ENCODE peak calls at places on chromosome 5, in eight cellular contexts. U is activated T-cell treated with anti-CD3 and anti-CD28 coated beads for 1 hour; F is NCI-H1092; Y is ELR; B is 8988T; O is pancreas; P is effector CD4-positive, alpha-beta T cell; C is cardiac fibroblast. K is an unnamed sample.

GRCh38 chr5:93035194-93035593 is 545.8 kb downstream of the NR2F1-AS1 start:
- DNase-seq in U (no peak), F (no peak), Y (no peak), B (no peak), O (no peak), P (no peak), C (no peak), K (no peak)

GRCh38 chr5:36755340-36755739 is 121.2 kb upstream of the NIPBL start:
- DNase-seq in U (no peak), F (no peak), Y (no peak), B (no peak), O (no peak), P (no peak), C (no peak), K (no peak)

GRCh38 chr5:124660229-124661093 is 86.0 kb downstream of the ZNF608 start:
- DNase-seq in U (no peak), F (no peak), Y (peak; percentile 27), B (no peak), O (peak; percentile 56), P (no peak), C (peak; percentile 53), K (no peak)

GRCh38 chr5:55691265-55692105 is 20.6 kb downstream of the SLC38A9 start:
- DNase-seq in U (no peak), F (peak; percentile 3), Y (peak; percentile 71), B (no peak), O (no peak), P (no peak), C (peak; percentile 68), K (no peak)

GRCh38 chr5:173075970-173076369 is 19.8 kb downstream of the CREBRF start:
- DNase-seq in U (no peak), F (no peak), Y (no peak), B (no peak), O (no peak), P (no peak), C (no peak), K (no peak)

GRCh38 chr5:1707467-1707866 is 92.2 kb downstream of the MRPL36 start:
- DNase-seq in U (no peak), F (no peak), Y (no peak), B (no peak), O (no peak), P (no peak), C (no peak), K (no peak)

GRCh38 chr5:120463991-120464626 is at the start of gene PRR16:
- DNase-seq in U (no peak), F (no peak), Y (peak; percentile 81), B (peak; percentile 75), O (no peak), P (no peak), C (peak; percentile 65), K (peak; percentile 28)

GRCh38 chr5:77437194-77437593 is 54.9 kb downstream of the WDR41 start:
- DNase-seq in U (no peak), F (no peak), Y (no peak), B (no peak), O (no peak), P (no peak), C (no peak), K (no peak)

GRCh38 chr5:157612071-157612476 is 36.5 kb upstream of the ADAM19 start:
- DNase-seq in U (no peak), F (no peak), Y (no peak), B (no peak), O (no peak), P (no peak), C (no peak), K (no peak)

GRCh38 chr5:58629190-58630159 is 46.6 kb downstream of the RAB3C start:
- DNase-seq in U (no peak), F (no peak), Y (no peak), B (no peak), O (peak; percentile 40), P (no peak), C (no peak), K (peak; percentile 33)